ENCODE peak calls at places on chromosomes 2 and 18, in eight cellular contexts. K is tibial nerve, B is endothelial cell of umbilical vein, G is A549, N is HepG2, C is ovary, Z is thyroid gland, P is prostate gland. Y is an unnamed sample.
A peak's percentile ranks its signal among the peaks of the same experiment; 100 is the strongest.

GRCh38 chr2:230925879-230926765 is 1.1 kb upstream of the GPR55 start:
- DNase-seq in K (no peak), B (no peak), G (peak; percentile 23), N (no peak), C (no peak), Z (no peak), P (no peak), Y (no peak)

GRCh38 chr2:189658281-189658680 is 3.0 kb upstream of the ASNSD1 start:
- DNase-seq in K (no peak), B (no peak), G (no peak), N (no peak), C (no peak), Z (no peak), P (no peak), Y (no peak)

GRCh38 chr2:24771099-24771498 is 22.1 kb downstream of the PTRHD1 start:
- DNase-seq in K (no peak), B (no peak), G (no peak), N (no peak), C (no peak), Z (no peak), P (no peak), Y (no peak)

GRCh38 chr2:28654286-28654980 is 97.2 kb upstream of the PPP1CB start:
- DNase-seq in K (no peak), B (no peak), G (no peak), N (no peak), C (no peak), Z (no peak), P (no peak), Y (no peak)

GRCh38 chr18:5239447-5239846 is 42.4 kb upstream of the AKAIN1 start:
- DNase-seq in K (no peak), B (no peak), G (no peak), N (no peak), C (no peak), Z (no peak), P (no peak), Y (no peak)

GRCh38 chr18:77049938-77050337 is 82.6 kb downstream of the MBP start:
- DNase-seq in K (no peak), B (no peak), G (no peak), N (no peak), C (no peak), Z (no peak), P (no peak), Y (no peak)

GRCh38 chr2:24365051-24365450 is 4.7 kb upstream of the ITSN2 start:
- DNase-seq in K (peak; percentile 60), B (peak; percentile 95), G (peak; percentile 55), N (no peak), C (peak; percentile 35), Z (peak; percentile 86), P (peak; percentile 33), Y (no peak)

GRCh38 chr2:127101048-127101611 is 5.8 kb downstream of the BIN1 start:
- DNase-seq in K (no peak), B (no peak), G (no peak), N (no peak), C (no peak), Z (no peak), P (no peak), Y (no peak)

GRCh38 chr2:39531220-39531777 is 94.2 kb upstream of the MAP4K3 start:
- DNase-seq in K (no peak), B (no peak), G (no peak), N (no peak), C (no peak), Z (no peak), P (no peak), Y (no peak)

GRCh38 chr2:157107877-157108276 is 149.6 kb upstream of the GALNT5 start:
- DNase-seq in K (no peak), B (peak; percentile 45), G (peak; percentile 6), N (no peak), C (no peak), Z (no peak), P (no peak), Y (no peak)

GRCh38 chr2:46355756-46356155 is 58.5 kb downstream of the EPAS1 start:
- DNase-seq in K (no peak), B (no peak), G (no peak), N (no peak), C (no peak), Z (no peak), P (no peak), Y (no peak)

GRCh38 chr18:7760967-7761946 is 194.1 kb downstream of the PTPRM start:
- DNase-seq in K (no peak), B (peak; percentile 70), G (peak; percentile 53), N (peak; percentile 81), C (no peak), Z (no peak), P (no peak), Y (no peak)

GRCh38 chr2:240585681-240586197 is 795 bp upstream of the CAPN10 start:
- DNase-seq in K (no peak), B (no peak), G (no peak), N (no peak), C (no peak), Z (no peak), P (no peak), Y (no peak)

DNA sequence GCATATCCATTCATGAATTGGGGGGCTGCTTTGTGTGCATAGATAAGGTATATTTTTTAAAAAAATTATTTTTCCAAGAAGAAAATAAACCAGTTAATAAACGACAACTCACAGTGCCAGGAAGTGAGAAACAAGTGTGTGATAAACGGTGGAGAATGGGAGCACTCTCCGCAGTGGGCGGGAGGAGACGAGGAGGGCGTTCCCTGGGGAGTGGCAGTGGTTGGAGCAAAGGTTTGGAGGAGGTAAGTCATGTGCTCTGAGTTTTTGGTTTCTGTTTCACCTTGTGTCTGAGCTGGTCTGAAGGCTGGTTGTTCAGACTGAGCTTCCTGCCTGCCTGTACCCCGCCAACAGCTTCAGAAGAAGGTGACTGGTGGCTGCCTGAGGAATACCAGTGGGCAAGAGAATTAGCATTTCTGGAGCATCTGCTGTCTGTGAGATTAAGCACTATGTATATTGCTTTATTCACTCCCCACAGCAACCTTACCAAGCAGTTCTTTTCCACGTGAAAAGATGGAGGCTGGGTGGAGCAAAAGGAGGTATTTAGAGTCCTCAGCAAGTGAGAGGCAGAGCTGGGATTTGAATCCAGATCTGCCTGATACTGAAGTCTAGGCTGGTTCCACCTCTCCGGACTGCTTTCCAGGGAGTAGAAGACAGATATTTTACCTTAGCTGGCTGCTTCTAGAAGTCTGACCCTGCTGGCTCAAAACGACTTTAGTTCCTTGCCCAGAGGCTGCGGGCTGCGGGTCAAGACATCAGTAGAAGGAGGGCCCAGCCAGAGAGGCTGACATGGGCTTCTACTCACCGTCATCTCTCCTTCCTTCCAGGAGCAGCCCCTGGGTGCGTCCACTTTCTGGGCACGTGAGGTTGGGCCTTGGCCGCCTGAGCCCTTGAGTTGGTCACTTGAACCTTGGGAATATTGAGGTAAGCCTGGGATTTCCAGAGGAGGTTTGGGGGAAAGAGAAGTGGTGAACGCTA is 26.9 kb upstream of the CASP8 start:
- DNase-seq in K (no peak), B (no peak), G (peak; percentile 91), N (peak; percentile 96), C (peak; percentile 54), Z (peak; percentile 47), P (peak; percentile 81), Y (peak; percentile 59)
- TF ChIP-seq POLR2A in K (no peak), B (no peak), G (peak; percentile 50), N (peak; percentile 93), C (no peak), Z (no peak), P (peak; percentile 63), Y (peak; percentile 10)

GRCh38 chr2:11416191-11416590 is 49.8 kb downstream of the E2F6 start:
- DNase-seq in K (no peak), B (no peak), G (no peak), N (no peak), C (no peak), Z (no peak), P (no peak), Y (no peak)

GRCh38 chr2:11416931-11417330 is 49.0 kb downstream of the E2F6 start:
- DNase-seq in K (no peak), B (no peak), G (no peak), N (no peak), C (no peak), Z (no peak), P (no peak), Y (no peak)

GRCh38 chr2:11412449-11412810 is 53.5 kb downstream of the E2F6 start:
- DNase-seq in K (no peak), B (no peak), G (no peak), N (no peak), C (no peak), Z (no peak), P (no peak), Y (no peak)

GRCh38 chr2:11411768-11412448 is 54.1 kb downstream of the E2F6 start:
- DNase-seq in K (no peak), B (peak; percentile 67), G (peak; percentile 61), N (peak; percentile 65), C (peak; percentile 50), Z (peak; percentile 30), P (peak; percentile 32), Y (peak; percentile 42)

DNA sequence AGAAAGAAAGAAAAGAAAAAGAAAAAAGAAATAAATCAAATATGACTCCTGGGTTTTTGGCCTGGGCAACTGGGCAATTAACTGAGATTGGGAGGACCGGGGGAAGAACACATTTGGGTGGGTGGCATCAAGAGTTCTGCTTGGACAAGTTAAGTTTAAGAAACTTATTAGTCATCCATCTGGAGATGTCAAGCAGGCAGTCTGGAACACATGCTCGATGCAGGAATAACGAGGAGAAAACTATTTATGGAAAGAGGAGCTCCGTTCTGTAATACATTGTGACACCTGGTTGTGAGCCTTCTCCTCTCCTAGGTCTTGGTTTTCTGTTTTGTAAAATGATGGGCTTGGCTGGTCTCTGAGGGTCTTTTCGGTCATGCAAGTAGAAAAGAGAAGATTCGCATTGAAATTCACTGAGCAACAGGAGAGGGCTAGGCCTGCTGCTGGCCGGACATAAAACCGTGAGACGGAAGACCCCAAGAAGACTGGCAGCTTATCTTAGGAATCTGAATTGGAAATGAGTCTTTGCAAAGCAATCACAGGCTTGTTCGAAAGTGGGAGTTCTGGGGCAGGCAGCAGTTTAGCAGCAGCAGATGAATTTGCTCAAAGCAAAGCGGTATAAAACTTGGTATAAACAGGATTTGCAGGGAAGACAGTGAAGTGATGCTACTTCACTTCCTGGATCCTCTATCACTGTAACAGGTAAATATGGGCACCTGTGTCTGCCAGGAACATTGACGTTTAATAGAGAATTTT is 51.4 kb downstream of the E2F6 start:
- DNase-seq in K (no peak), B (no peak), G (no peak), N (no peak), C (no peak), Z (no peak), P (no peak), Y (no peak)
- TF ChIP-seq POLR2A in K (no peak), B (no peak), G (no peak), N (no peak), C (no peak), Z (no peak), P (no peak), Y (no peak)

DNA sequence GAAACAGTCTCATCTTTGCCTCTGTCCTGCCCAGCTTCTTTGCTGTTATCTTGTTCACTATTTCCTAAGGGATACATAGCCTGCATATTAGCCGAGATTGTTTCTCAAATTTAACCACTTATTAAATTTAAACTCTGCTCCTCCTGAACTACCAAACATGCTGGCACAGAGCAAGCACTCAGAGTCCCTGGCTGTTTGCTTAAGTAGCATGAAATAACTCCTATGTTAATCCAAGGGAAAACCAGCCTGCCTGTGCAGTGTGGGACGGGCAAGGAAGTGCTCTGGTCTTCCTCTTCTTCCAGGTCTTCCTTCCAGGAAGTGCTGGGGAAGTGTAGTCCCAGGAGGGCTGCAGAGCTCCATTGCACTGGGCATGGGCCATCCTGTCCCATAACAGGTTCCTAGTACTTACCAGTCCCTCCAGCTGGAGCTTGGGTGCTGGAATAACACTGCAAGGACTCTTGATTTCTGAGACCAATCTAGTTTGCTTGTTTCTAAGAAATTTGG is 95.9 kb upstream of the IL1R2 start:
- DNase-seq in K (no peak), B (no peak), G (no peak), N (no peak), C (no peak), Z (peak; percentile 17), P (peak; percentile 36), Y (no peak)
- TF ChIP-seq POLR2A in K (no peak), B (no peak), G (no peak), N (no peak), C (no peak), Z (no peak), P (no peak), Y (no peak)

GRCh38 chr2:233453111-233453915 is 99.0 kb downstream of the DGKD start:
- DNase-seq in K (peak; percentile 5), B (no peak), G (no peak), N (no peak), C (no peak), Z (no peak), P (no peak), Y (no peak)
- TF ChIP-seq POLR2A in K (no peak), B (no peak), G (no peak), N (no peak), C (no peak), Z (no peak), P (no peak), Y (no peak)

Y was measured in H54.